ENCODE peak calls at places on chromosomes 2 and 18, in five cellular contexts. O, B, Y, H and L are unnamed samples.

GRCh38 chr2:48754874-48755273 is 650 bp downstream of the LHCGR start:
- DNase-seq in Y (no peak), H (peak), O (no peak), B (no peak), L (no peak)

GRCh38 chr2:70664525-70664924 is 103.5 kb downstream of the ADD2 start:
- DNase-seq in H (peak), B (no peak), Y (peak), O (no peak), L (no peak)

GRCh38 chr18:1846640-1847039 is 724.7 kb downstream of the METTL4 start:
- DNase-seq in Y (no peak), B (no peak), H (no peak), O (no peak), L (no peak)

GRCh38 chr18:29741481-29741880 is 1301.1 kb downstream of the DSC3 start:
- DNase-seq in H (no peak), Y (no peak), O (no peak), B (no peak), L (no peak)

GRCh38 chr2:45102579-45103117 is 93.4 kb upstream of the SIX2 start:
- DNase-seq in O (no peak), Y (no peak), B (no peak), H (no peak), L (no peak)

GRCh38 chr2:132645943-132646804 is 23.8 kb downstream of the LYPD1 start:
- DNase-seq in H (no peak), O (no peak), B (no peak), Y (peak), L (no peak)

GRCh38 chr2:134199123-134199522 is 54.7 kb upstream of the MGAT5 start:
- DNase-seq in B (no peak), H (no peak), Y (no peak), O (no peak), L (no peak)

GRCh38 chr2:107108556-107108955 is 222.6 kb upstream of the ST6GAL2 start:
- DNase-seq in O (no peak), H (no peak), B (no peak), Y (no peak), L (no peak)

GRCh38 chr2:37768491-37768925 is 97.1 kb upstream of the CDC42EP3 start:
- DNase-seq in O (peak), Y (no peak), H (no peak), B (no peak), L (peak)

GRCh38 chr2:86066007-86066578 is 39.6 kb downstream of the POLR1A start:
- DNase-seq in O (no peak), Y (no peak), B (no peak), H (no peak), L (no peak)

GRCh38 chr2:64535024-64535423 is 10.9 kb downstream of the AFTPH start:
- DNase-seq in O (no peak), B (no peak), H (no peak), Y (no peak), L (no peak)

GRCh38 chr2:62204998-62205496 is 9.1 kb downstream of the B3GNT2 start:
- DNase-seq in Y (no peak), O (no peak), H (peak), B (no peak), L (no peak)

GRCh38 chr2:225400060-225400511 is 576 bp downstream of the NYAP2 start:
- DNase-seq in O (no peak), Y (no peak), B (no peak), H (peak), L (peak)

GRCh38 chr2:70743677-70744076 is 24.3 kb downstream of the ADD2 start:
- DNase-seq in H (no peak), O (no peak), Y (no peak), B (no peak), L (no peak)

GRCh38 chr2:106165064-106165463 is 29.0 kb downstream of the UXS1 start:
- DNase-seq in Y (no peak), H (peak), O (no peak), B (no peak), L (no peak)

GRCh38 chr2:19360266-19360665 is 1.8 kb upstream of the OSR1 start:
- DNase-seq in Y (no peak), B (no peak), H (no peak), O (no peak), L (no peak)

GRCh38 chr18:76482971-76483691 is 11.9 kb downstream of the ZNF516 start:
- DNase-seq in B (no peak), Y (no peak), H (no peak), O (no peak), L (no peak)

GRCh38 chr2:98656800-98657199 is 48.4 kb downstream of the UNC50 start:
- DNase-seq in O (no peak), B (no peak), H (no peak), Y (no peak), L (no peak)

GRCh38 chr2:157830696-157831570 is 45.2 kb downstream of the ACVR1 start:
- DNase-seq in B (no peak), H (no peak), Y (no peak), O (peak), L (peak)

GRCh38 chr2:224881846-224882245 is 160.4 kb downstream of the DOCK10 start:
- DNase-seq in O (no peak), B (no peak), H (no peak), Y (no peak), L (peak)

GRCh38 chr2:209579236-209579749 is 155.4 kb downstream of the MAP2 start:
- DNase-seq in Y (no peak), H (peak), B (no peak), O (no peak), L (no peak)

GRCh38 chr2:8989536-8990079 is 13.9 kb downstream of the MBOAT2 start:
- DNase-seq in B (no peak), H (no peak), O (no peak), Y (no peak), L (no peak)

GRCh38 chr2:70212298-70212948 is 21.6 kb upstream of the C2orf42 start:
- DNase-seq in H (no peak), B (no peak), Y (no peak), O (no peak), L (no peak)

GRCh38 chr2:111919362-111919761 is 21.0 kb downstream of the MERTK start:
- DNase-seq in O (no peak), H (peak), Y (no peak), B (no peak), L (no peak)

GRCh38 chr18:79507546-79508480 is 112.1 kb downstream of the NFATC1 start:
- DNase-seq in Y (peak), B (no peak), O (no peak), H (no peak), L (no peak)

GRCh38 chr2:227545990-227546389 is 52.7 kb upstream of the SCYGR2 start:
- DNase-seq in H (peak), B (no peak), Y (peak), O (no peak), L (peak)

GRCh38 chr2:67883316-67884080 is 179.3 kb downstream of the C1D start:
- DNase-seq in H (no peak), B (no peak), Y (no peak), O (no peak), L (no peak)

GRCh38 chr18:8750954-8751415 is 45.6 kb downstream of the MTCL1 start:
- DNase-seq in B (no peak), H (no peak), Y (no peak), O (no peak), L (peak)

GRCh38 chr2:72892506-72893173 is 5.4 kb downstream of the SPR start:
- DNase-seq in Y (peak), B (peak), O (no peak), H (peak), L (peak)

GRCh38 chr2:160650196-160651108 is 156.8 kb upstream of the RBMS1 start:
- DNase-seq in H (no peak), Y (no peak), B (no peak), O (no peak), L (no peak)

GRCh38 chr2:60505240-60505639 is 48.2 kb downstream of the BCL11A start:
- DNase-seq in B (no peak), H (no peak), O (no peak), Y (no peak), L (no peak)

GRCh38 chr2:97674396-97674795 is 4.9 kb downstream of the C2orf92 start:
- DNase-seq in B (no peak), O (no peak), Y (no peak), H (no peak), L (no peak)

GRCh38 chr18:22314001-22314400 is 103.7 kb downstream of the CTAGE1 start:
- DNase-seq in O (no peak), Y (no peak), B (no peak), H (no peak), L (no peak)

GRCh38 chr2:17752892-17753802 is 463 bp downstream of the SMC6 start:
- DNase-seq in Y (no peak), H (peak), O (no peak), B (no peak), L (peak)